ENCODE peak calls at places on chromosomes 11 and 22, in ten cellular contexts. One of them, this sample, is unnamed.

GRCh38 chr22:48083502-48083901 is 1321.1 kb downstream of the TBC1D22A start:
- DNase-seq in HFF-Myc: no peak
- DNase-seq in AG10803: no peak
- DNase-seq in stomach: no peak
- DNase-seq in bronchial epithelial cell: no peak
- DNase-seq in pancreas: no peak
- DNase-seq in heart right ventricle: no peak
- DNase-seq in foreskin fibroblast: no peak
- DNase-seq in A673: no peak
- DNase-seq in fibroblast of pulmonary artery: no peak
- DNase-seq in this sample: no peak

GRCh38 chr11:45887587-45887986 is 2.1 kb downstream of the MAPK8IP1 start:
- DNase-seq in foreskin fibroblast: no peak
- DNase-seq in heart right ventricle: no peak
- DNase-seq in A673: no peak
- DNase-seq in stomach: no peak
- DNase-seq in fibroblast of pulmonary artery: no peak
- DNase-seq in bronchial epithelial cell: no peak
- DNase-seq in pancreas: no peak
- DNase-seq in AG10803: no peak
- DNase-seq in HFF-Myc: no peak
- DNase-seq in this sample: no peak

GRCh38 chr11:70881948-70882715 is 370.2 kb downstream of the SHANK2 start:
- DNase-seq in HFF-Myc: no peak
- DNase-seq in pancreas: no peak
- DNase-seq in stomach: no peak
- DNase-seq in foreskin fibroblast: no peak
- DNase-seq in bronchial epithelial cell: no peak
- DNase-seq in A673: no peak
- DNase-seq in heart right ventricle: no peak
- DNase-seq in AG10803: no peak
- DNase-seq in fibroblast of pulmonary artery: no peak
- DNase-seq in this sample: no peak

GRCh38 chr11:131767421-131767820 is 397.0 kb downstream of the NTM start:
- DNase-seq in foreskin fibroblast: peak; percentile 64
- DNase-seq in fibroblast of pulmonary artery: peak; percentile 72
- DNase-seq in heart right ventricle: no peak
- DNase-seq in stomach: no peak
- DNase-seq in AG10803: peak; percentile 34
- DNase-seq in bronchial epithelial cell: no peak
- DNase-seq in HFF-Myc: no peak
- DNase-seq in A673: no peak
- DNase-seq in pancreas: no peak
- DNase-seq in this sample: no peak

GRCh38 chr11:113603277-113604059 is 102.6 kb downstream of the TMPRSS5 start:
- DNase-seq in fibroblast of pulmonary artery: peak; percentile 48
- DNase-seq in AG10803: peak; percentile 74
- DNase-seq in heart right ventricle: peak; percentile 60
- DNase-seq in HFF-Myc: no peak
- DNase-seq in pancreas: no peak
- DNase-seq in A673: no peak
- DNase-seq in foreskin fibroblast: no peak
- DNase-seq in bronchial epithelial cell: no peak
- DNase-seq in stomach: no peak
- DNase-seq in this sample: no peak

GRCh38 chr11:119120639-119121007 is 757 bp upstream of the HINFP start:
- DNase-seq in stomach: no peak
- DNase-seq in bronchial epithelial cell: no peak
- DNase-seq in pancreas: no peak
- DNase-seq in HFF-Myc: peak; percentile 84
- DNase-seq in foreskin fibroblast: peak; percentile 53
- DNase-seq in fibroblast of pulmonary artery: peak; percentile 28
- DNase-seq in AG10803: peak; percentile 77
- DNase-seq in A673: peak; percentile 46
- DNase-seq in heart right ventricle: no peak
- DNase-seq in this sample: no peak

GRCh38 chr22:49763696-49764095 is 64.0 kb downstream of the BRD1 start:
- DNase-seq in stomach: no peak
- DNase-seq in bronchial epithelial cell: no peak
- DNase-seq in foreskin fibroblast: no peak
- DNase-seq in heart right ventricle: no peak
- DNase-seq in HFF-Myc: no peak
- DNase-seq in AG10803: no peak
- DNase-seq in pancreas: peak; percentile 11
- DNase-seq in fibroblast of pulmonary artery: no peak
- DNase-seq in A673: no peak
- DNase-seq in this sample: no peak

GRCh38 chr11:96230686-96231085 is 112.3 kb downstream of the MAML2 start:
- DNase-seq in A673: peak; percentile 52
- DNase-seq in bronchial epithelial cell: no peak
- DNase-seq in fibroblast of pulmonary artery: no peak
- DNase-seq in pancreas: no peak
- DNase-seq in HFF-Myc: no peak
- DNase-seq in AG10803: no peak
- DNase-seq in foreskin fibroblast: no peak
- DNase-seq in heart right ventricle: no peak
- DNase-seq in stomach: no peak
- DNase-seq in this sample: no peak

GRCh38 chr11:96293583-96293982 is 49.4 kb downstream of the MAML2 start:
- DNase-seq in AG10803: peak; percentile 44
- DNase-seq in foreskin fibroblast: no peak
- DNase-seq in stomach: no peak
- DNase-seq in HFF-Myc: no peak
- DNase-seq in fibroblast of pulmonary artery: peak; percentile 52
- DNase-seq in heart right ventricle: no peak
- DNase-seq in pancreas: no peak
- DNase-seq in bronchial epithelial cell: no peak
- DNase-seq in A673: no peak
- DNase-seq in this sample: no peak

GRCh38 chr11:30424336-30424735 is 101.4 kb downstream of the ARL14EP start:
- DNase-seq in foreskin fibroblast: no peak
- DNase-seq in pancreas: no peak
- DNase-seq in bronchial epithelial cell: no peak
- DNase-seq in heart right ventricle: no peak
- DNase-seq in A673: no peak
- DNase-seq in HFF-Myc: no peak
- DNase-seq in stomach: no peak
- DNase-seq in fibroblast of pulmonary artery: no peak
- DNase-seq in AG10803: no peak
- DNase-seq in this sample: no peak

GRCh38 chr11:103633037-103633788 is 403.2 kb upstream of the DDI1 start:
- DNase-seq in fibroblast of pulmonary artery: peak; percentile 81
- DNase-seq in pancreas: no peak
- DNase-seq in HFF-Myc: no peak
- DNase-seq in heart right ventricle: no peak
- DNase-seq in AG10803: peak; percentile 98
- DNase-seq in bronchial epithelial cell: no peak
- DNase-seq in stomach: no peak
- DNase-seq in A673: peak; percentile 92
- DNase-seq in foreskin fibroblast: peak; percentile 61
- DNase-seq in this sample: no peak

GRCh38 chr11:118252688-118253087 is 523 bp upstream of the MPZL3 start:
- DNase-seq in heart right ventricle: no peak
- DNase-seq in AG10803: no peak
- DNase-seq in fibroblast of pulmonary artery: no peak
- DNase-seq in foreskin fibroblast: no peak
- DNase-seq in HFF-Myc: no peak
- DNase-seq in bronchial epithelial cell: peak; percentile 23
- DNase-seq in stomach: no peak
- DNase-seq in pancreas: no peak
- DNase-seq in A673: no peak
- DNase-seq in this sample: no peak

GRCh38 chr11:32891657-32892354 is 805 bp upstream of the QSER1 start:
- DNase-seq in A673: peak; percentile 83
- DNase-seq in fibroblast of pulmonary artery: peak; percentile 10
- DNase-seq in bronchial epithelial cell: peak; percentile 17
- DNase-seq in AG10803: peak; percentile 11
- DNase-seq in stomach: no peak
- DNase-seq in pancreas: no peak
- DNase-seq in HFF-Myc: no peak
- DNase-seq in foreskin fibroblast: no peak
- DNase-seq in heart right ventricle: no peak
- DNase-seq in this sample: no peak

GRCh38 chr11:771617-772204 is 5.6 kb downstream of the GATD1 start:
- DNase-seq in foreskin fibroblast: no peak
- DNase-seq in stomach: no peak
- DNase-seq in bronchial epithelial cell: no peak
- DNase-seq in A673: no peak
- DNase-seq in AG10803: no peak
- DNase-seq in pancreas: no peak
- DNase-seq in HFF-Myc: no peak
- DNase-seq in fibroblast of pulmonary artery: no peak
- DNase-seq in heart right ventricle: no peak
- DNase-seq in this sample: no peak

GRCh38 chr11:17568944-17569343 is 21.9 kb downstream of the OTOG start:
- DNase-seq in fibroblast of pulmonary artery: no peak
- DNase-seq in bronchial epithelial cell: no peak
- DNase-seq in HFF-Myc: no peak
- DNase-seq in foreskin fibroblast: no peak
- DNase-seq in stomach: no peak
- DNase-seq in heart right ventricle: no peak
- DNase-seq in pancreas: peak; percentile 7
- DNase-seq in A673: no peak
- DNase-seq in AG10803: no peak
- DNase-seq in this sample: no peak

GRCh38 chr11:77091146-77091940 is 11.3 kb upstream of the OMP start:
- DNase-seq in A673: peak; percentile 77
- DNase-seq in stomach: peak; percentile 90
- DNase-seq in bronchial epithelial cell: peak; percentile 70
- DNase-seq in heart right ventricle: peak; percentile 80
- DNase-seq in fibroblast of pulmonary artery: peak; percentile 80
- DNase-seq in HFF-Myc: no peak
- DNase-seq in pancreas: peak; percentile 74
- DNase-seq in AG10803: peak; percentile 69
- DNase-seq in foreskin fibroblast: peak; percentile 70
- DNase-seq in this sample: peak; percentile 76

DNA sequence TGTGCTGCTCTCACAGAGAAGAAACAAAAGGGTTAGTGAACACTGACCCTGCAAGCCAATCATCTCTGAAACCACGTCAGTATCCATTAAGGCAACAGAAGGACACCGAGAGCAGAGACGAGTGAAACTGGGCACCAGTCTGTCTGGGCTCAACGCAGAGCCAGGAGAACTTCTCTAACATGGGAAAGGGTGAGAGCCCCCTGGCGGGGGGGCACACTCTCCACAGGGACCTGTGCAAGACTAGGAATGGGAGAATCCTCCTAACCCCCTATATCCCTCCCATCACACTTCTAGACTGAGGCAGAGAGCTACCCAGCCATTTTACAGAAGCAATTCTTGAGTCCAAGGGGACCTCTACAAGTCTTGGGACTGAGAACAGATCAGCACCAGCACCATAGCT is 285.8 kb downstream of the SOX6 start:
- DNase-seq in stomach: no peak
- DNase-seq in heart right ventricle: no peak
- DNase-seq in pancreas: no peak
- DNase-seq in bronchial epithelial cell: no peak
- DNase-seq in foreskin fibroblast: no peak
- DNase-seq in AG10803: no peak
- DNase-seq in fibroblast of pulmonary artery: no peak
- DNase-seq in A673: no peak
- DNase-seq in HFF-Myc: no peak
- DNase-seq in this sample: no peak
- TF ChIP-seq CTCF in stomach: no peak
- TF ChIP-seq CTCF in heart right ventricle: no peak
- TF ChIP-seq CTCF in pancreas: no peak
- TF ChIP-seq CTCF in bronchial epithelial cell: no peak
- TF ChIP-seq CTCF in foreskin fibroblast: no peak
- TF ChIP-seq CTCF in AG10803: no peak
- TF ChIP-seq CTCF in fibroblast of pulmonary artery: no peak
- TF ChIP-seq CTCF in A673: no peak
- TF ChIP-seq CTCF in HFF-Myc: no peak
- TF ChIP-seq CTCF in this sample: no peak

GRCh38 chr11:58060939-58061672 is 30.4 kb downstream of the OR6Q1 start:
- DNase-seq in fibroblast of pulmonary artery: no peak
- DNase-seq in foreskin fibroblast: no peak
- DNase-seq in heart right ventricle: no peak
- DNase-seq in A673: no peak
- DNase-seq in stomach: no peak
- DNase-seq in AG10803: peak; percentile 21
- DNase-seq in HFF-Myc: no peak
- DNase-seq in pancreas: no peak
- DNase-seq in bronchial epithelial cell: peak; percentile 32
- DNase-seq in this sample: no peak
- TF ChIP-seq CTCF in fibroblast of pulmonary artery: peak; percentile 31
- TF ChIP-seq CTCF in foreskin fibroblast: no peak
- TF ChIP-seq CTCF in heart right ventricle: no peak
- TF ChIP-seq CTCF in A673: no peak
- TF ChIP-seq CTCF in stomach: no peak
- TF ChIP-seq CTCF in AG10803: peak; percentile 46
- TF ChIP-seq CTCF in HFF-Myc: no peak
- TF ChIP-seq CTCF in pancreas: no peak
- TF ChIP-seq CTCF in bronchial epithelial cell: peak; percentile 22
- TF ChIP-seq CTCF in this sample: no peak

GRCh38 chr22:27372969-27373670 is 428.4 kb downstream of the MN1 start:
- DNase-seq in pancreas: peak; percentile 91
- DNase-seq in heart right ventricle: no peak
- DNase-seq in foreskin fibroblast: no peak
- DNase-seq in HFF-Myc: no peak
- DNase-seq in bronchial epithelial cell: peak; percentile 68
- DNase-seq in fibroblast of pulmonary artery: no peak
- DNase-seq in AG10803: no peak
- DNase-seq in stomach: peak; percentile 65
- DNase-seq in A673: no peak
- DNase-seq in this sample: peak; percentile 34
- TF ChIP-seq CTCF in pancreas: no peak
- TF ChIP-seq CTCF in heart right ventricle: no peak
- TF ChIP-seq CTCF in foreskin fibroblast: no peak
- TF ChIP-seq CTCF in HFF-Myc: no peak
- TF ChIP-seq CTCF in bronchial epithelial cell: peak; percentile 25
- TF ChIP-seq CTCF in fibroblast of pulmonary artery: no peak
- TF ChIP-seq CTCF in AG10803: no peak
- TF ChIP-seq CTCF in stomach: no peak
- TF ChIP-seq CTCF in A673: no peak
- TF ChIP-seq CTCF in this sample: no peak

GRCh38 chr11:100999756-101000155 is 129.9 kb downstream of the PGR start:
- DNase-seq in stomach: no peak
- DNase-seq in AG10803: no peak
- DNase-seq in bronchial epithelial cell: no peak
- DNase-seq in pancreas: no peak
- DNase-seq in fibroblast of pulmonary artery: no peak
- DNase-seq in HFF-Myc: no peak
- DNase-seq in foreskin fibroblast: no peak
- DNase-seq in A673: no peak
- DNase-seq in heart right ventricle: no peak
- DNase-seq in this sample: no peak

GRCh38 chr11:101008961-101009684 is 120.5 kb downstream of the PGR start:
- DNase-seq in pancreas: no peak
- DNase-seq in fibroblast of pulmonary artery: no peak
- DNase-seq in HFF-Myc: no peak
- DNase-seq in heart right ventricle: no peak
- DNase-seq in A673: no peak
- DNase-seq in AG10803: no peak
- DNase-seq in foreskin fibroblast: no peak
- DNase-seq in bronchial epithelial cell: no peak
- DNase-seq in stomach: no peak
- DNase-seq in this sample: no peak

DNA sequence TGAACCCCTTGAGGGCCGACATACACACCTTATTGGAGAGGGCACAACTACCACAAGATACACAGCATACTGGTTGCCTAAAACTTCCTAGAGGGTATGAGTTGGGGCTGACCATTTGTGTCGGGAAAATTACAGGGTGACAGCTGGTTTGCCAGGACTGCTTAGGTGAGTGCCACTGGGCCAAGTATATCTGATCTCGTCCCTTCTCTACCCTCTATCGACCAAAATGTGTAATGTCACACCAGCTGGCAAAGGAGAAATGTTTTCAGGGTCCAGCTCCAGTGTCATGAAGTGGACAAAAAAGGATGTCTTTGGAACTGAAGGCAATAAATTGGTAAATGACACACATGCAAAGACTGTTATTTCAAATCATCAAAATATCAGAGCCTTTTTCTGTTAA is 126.1 kb downstream of the PGR start:
- DNase-seq in HFF-Myc: no peak
- DNase-seq in AG10803: no peak
- DNase-seq in A673: no peak
- DNase-seq in heart right ventricle: no peak
- DNase-seq in bronchial epithelial cell: no peak
- DNase-seq in stomach: no peak
- DNase-seq in foreskin fibroblast: no peak
- DNase-seq in pancreas: no peak
- DNase-seq in fibroblast of pulmonary artery: no peak
- DNase-seq in this sample: no peak
- TF ChIP-seq CTCF in HFF-Myc: no peak
- TF ChIP-seq CTCF in AG10803: peak; percentile 36
- TF ChIP-seq CTCF in A673: no peak
- TF ChIP-seq CTCF in heart right ventricle: no peak
- TF ChIP-seq CTCF in bronchial epithelial cell: no peak
- TF ChIP-seq CTCF in stomach: no peak
- TF ChIP-seq CTCF in foreskin fibroblast: peak; percentile 7
- TF ChIP-seq CTCF in pancreas: no peak
- TF ChIP-seq CTCF in fibroblast of pulmonary artery: no peak
- TF ChIP-seq CTCF in this sample: no peak

This sample was measured in lung.